ENCODE peak calls at places on chromosomes 1 and 21, in six cellular contexts. D is GOT3; W is fibroblast of lung; M is cardiac septum; P is stimulated activated naive CD4-positive, alpha-beta T cell treated with Interleukin-2 at 50 U/mL for 16 hours; X is stimulated activated CD4-positive, alpha-beta T cell treated with anti-CD3 and anti-CD28 coated beads, Interleukin-15, amount 100 ng/mL, for 48 hours. J is an unnamed sample.

GRCh38 chr1:164772635-164773034 is 213.7 kb downstream of the PBX1 start:
- DNase-seq in W (peak), X (peak), P (no peak), D (peak), M (no peak), J (no peak)

GRCh38 chr1:203777596-203777995 is 12.6 kb downstream of the LAX1 start:
- DNase-seq in M (no peak), P (no peak), X (no peak), W (no peak), D (no peak), J (no peak)

GRCh38 chr1:196034080-196034706 is 574.0 kb downstream of the KCNT2 start:
- DNase-seq in W (peak), P (no peak), M (no peak), X (no peak), D (no peak), J (no peak)

GRCh38 chr1:240344918-240345317 is 253.2 kb downstream of the FMN2 start:
- DNase-seq in M (no peak), P (no peak), X (no peak), W (peak), D (no peak), J (no peak)

GRCh38 chr1:204495078-204495753 is 611 bp upstream of the PIK3C2B start:
- DNase-seq in D (no peak), P (peak), X (no peak), W (no peak), M (no peak), J (no peak)

GRCh38 chr1:53121319-53122172 is 20.9 kb downstream of the SLC1A7 start:
- DNase-seq in X (no peak), D (no peak), W (peak), P (no peak), M (no peak), J (no peak)

GRCh38 chr1:9235123-9235513 is 544 bp downstream of the H6PD start:
- DNase-seq in D (no peak), W (peak), X (no peak), P (no peak), M (no peak), J (no peak)

GRCh38 chr21:21605502-21605901 is 607.3 kb downstream of the NCAM2 start:
- DNase-seq in D (no peak), M (no peak), X (no peak), W (peak), P (no peak), J (no peak)

J was measured in T-helper 17 cell.